ENCODE peak calls at places on chromosomes 2 and 18, in six cellular contexts. L is stomach, I is sigmoid colon, K is suprapubic skin, H is prostate gland, M is SK-N-SH. S is an unnamed sample. For H3K36me3, the result is how much of the 10 kb centered on the place peaks cover.

GRCh38 chr2:226794077-226794670 is 5.4 kb downstream of the IRS1 start:
- DNase-seq in L (no peak), H (no peak), I (no peak), M (peak), K (no peak), S (no peak)

GRCh38 chr18:6836331-6836730 is 106.8 kb downstream of the ARHGAP28 start:
- DNase-seq in M (no peak), K (no peak), H (no peak), L (no peak), I (no peak), S (no peak)

GRCh38 chr2:134491022-134491421 is 227.8 kb downstream of the TMEM163 start:
- DNase-seq in L (no peak), K (no peak), H (no peak), I (no peak), M (no peak), S (no peak)

GRCh38 chr2:88517759-88518201 is 65.3 kb upstream of the FOXI3 start:
- DNase-seq in I (no peak), H (no peak), K (no peak), M (no peak), L (no peak), S (no peak)

GRCh38 chr18:12308386-12309100 is 502 bp downstream of the TUBB6 start:
- DNase-seq in M (peak), H (peak), L (peak), K (peak), I (peak), S (peak)

GRCh38 chr2:45345331-45346305 is 265.4 kb downstream of the SRBD1 start:
- DNase-seq in H (no peak), L (no peak), I (no peak), M (peak), K (no peak), S (no peak)

GRCh38 chr2:41972819-41973218 is 75.0 kb upstream of the PKDCC start:
- DNase-seq in M (no peak), L (no peak), H (no peak), I (no peak), K (no peak), S (no peak)

GRCh38 chr2:5203356-5203755 is 488.8 kb upstream of the SOX11 start:
- DNase-seq in K (no peak), L (no peak), I (no peak), M (no peak), H (no peak), S (no peak)

GRCh38 chr18:76610933-76611749 is 116.1 kb upstream of the ZNF516 start:
- DNase-seq in H (peak), L (peak), K (no peak), I (no peak), M (peak), S (no peak)

GRCh38 chr2:82839046-82839445 is 1620.0 kb downstream of the SUCLG1 start:
- DNase-seq in I (no peak), M (no peak), L (no peak), K (no peak), H (no peak), S (no peak)

GRCh38 chr2:138779451-138780440 is at the start of gene NXPH2:
- DNase-seq in I (no peak), L (no peak), H (no peak), M (peak), K (no peak), S (no peak)

GRCh38 chr2:167823066-167823465 is 424.3 kb downstream of the STK39 start:
- DNase-seq in K (no peak), H (no peak), I (no peak), L (no peak), M (no peak), S (no peak)

GRCh38 chr2:64482765-64483504 is 29.0 kb downstream of the LGALSL start:
- DNase-seq in L (peak), I (no peak), M (peak), K (no peak), H (peak), S (no peak)
- H3K27ac ChIP-seq in L (no peak), I (no peak), M (no peak), K (peak), H (peak), S (no peak)

DNA sequence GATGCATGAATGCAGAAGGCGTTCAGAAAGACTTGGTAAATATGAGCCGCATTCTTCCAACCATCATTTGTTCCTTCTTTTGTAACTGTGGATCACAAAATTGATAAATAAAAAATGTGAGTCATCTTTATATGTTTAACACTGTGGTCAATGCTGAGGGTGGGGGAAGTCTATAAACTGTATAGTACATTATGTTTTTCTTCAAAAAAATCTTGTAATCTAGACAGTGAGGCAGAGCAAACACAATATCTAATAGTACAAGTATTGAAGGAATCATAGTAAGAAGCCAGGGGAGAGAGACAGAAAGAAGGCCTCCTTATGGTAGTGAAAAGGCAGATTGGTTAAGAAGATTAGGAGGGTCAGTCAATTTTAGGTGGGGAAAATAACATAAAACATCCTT is 30.7 kb upstream of the CALCRL start:
- DNase-seq in M (no peak), K (no peak), I (no peak), H (no peak), L (no peak), S (no peak)
- TF ChIP-seq POLR2AphosphoS5 in M (no peak), K (no peak), I (no peak), H (no peak), L (no peak), S (no peak)

GRCh38 chr2:237763812-237764211 is 34.8 kb upstream of the RBM44 start:
- DNase-seq in M (no peak), L (no peak), H (no peak), K (no peak), I (no peak), S (no peak)

GRCh38 chr2:237757616-237758015 is 41.0 kb upstream of the RBM44 start:
- DNase-seq in H (no peak), K (no peak), I (no peak), L (no peak), M (no peak), S (no peak)

GRCh38 chr2:237758165-237758564 is 40.4 kb upstream of the RBM44 start:
- DNase-seq in K (no peak), M (no peak), L (no peak), I (no peak), H (no peak), S (no peak)

GRCh38 chr2:237759176-237759575 is 39.4 kb upstream of the RBM44 start:
- DNase-seq in L (no peak), H (no peak), I (no peak), M (no peak), K (no peak), S (no peak)

DNA sequence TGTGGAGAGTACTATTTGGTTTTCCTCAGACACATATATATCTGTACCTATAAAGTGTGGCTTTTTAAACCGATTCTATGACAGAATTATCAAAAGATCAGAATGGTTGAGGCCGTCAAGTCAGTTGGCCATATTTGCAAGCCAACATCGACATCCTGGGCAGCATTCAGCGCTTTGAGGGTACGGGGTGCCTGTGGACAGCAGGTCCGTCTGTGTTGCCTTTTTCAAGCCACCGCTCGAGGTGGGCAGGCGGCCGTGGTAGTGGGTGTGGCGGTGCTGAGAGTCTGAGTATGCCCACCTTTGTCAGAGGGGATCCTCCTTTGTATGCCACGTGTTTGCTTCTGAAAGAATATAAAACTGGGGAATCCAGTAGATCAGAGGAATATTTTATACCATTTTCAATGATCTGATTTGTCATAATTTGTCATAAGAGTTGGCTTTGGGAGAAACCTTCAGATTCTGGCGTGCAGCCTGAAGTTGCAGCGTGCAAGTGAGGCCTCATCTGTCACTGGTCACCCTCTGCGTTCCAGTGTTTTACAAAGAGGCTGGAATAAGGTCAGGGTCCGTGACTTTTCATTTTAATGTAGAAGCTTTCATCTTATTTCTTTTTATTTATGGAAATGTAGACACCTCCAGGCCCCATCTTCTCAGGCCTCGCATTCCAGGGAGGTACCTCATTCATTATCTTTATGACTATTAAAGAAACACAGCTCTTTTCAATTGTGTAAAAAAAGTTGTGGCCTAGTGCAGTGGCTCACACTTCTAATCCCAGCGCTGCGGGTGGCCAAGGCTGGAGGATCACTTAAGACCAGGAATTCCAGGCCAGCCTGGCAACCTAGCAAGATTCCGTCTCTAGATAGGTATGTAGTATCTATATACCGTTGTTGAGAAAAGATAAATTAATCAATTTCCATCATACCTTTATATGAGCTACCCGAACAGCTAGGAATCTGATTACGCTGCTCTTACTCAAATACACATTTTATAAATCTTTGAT is 37.8 kb upstream of the RBM44 start:
- DNase-seq in I (no peak), K (no peak), M (no peak), H (no peak), L (no peak), S (no peak)
- H3K36me3 ChIP-seq in I (half or more), K (half or more), M (half or more), H (under half), L (half or more), S (half or more)

GRCh38 chr2:43766006-43766405 is 7.8 kb upstream of the DYNC2LI1 start:
- DNase-seq in L (no peak), H (no peak), M (no peak), I (no peak), K (no peak), S (no peak)

GRCh38 chr2:43759195-43759594 is 14.6 kb upstream of the DYNC2LI1 start:
- DNase-seq in M (no peak), H (no peak), L (no peak), I (no peak), K (no peak), S (no peak)

GRCh38 chr2:43758738-43759137 is 15.1 kb upstream of the DYNC2LI1 start:
- DNase-seq in H (no peak), L (no peak), M (no peak), I (no peak), K (no peak), S (no peak)

GRCh38 chr2:43762286-43762685 is 11.6 kb upstream of the DYNC2LI1 start:
- DNase-seq in K (no peak), H (no peak), I (no peak), L (no peak), M (no peak), S (no peak)

DNA sequence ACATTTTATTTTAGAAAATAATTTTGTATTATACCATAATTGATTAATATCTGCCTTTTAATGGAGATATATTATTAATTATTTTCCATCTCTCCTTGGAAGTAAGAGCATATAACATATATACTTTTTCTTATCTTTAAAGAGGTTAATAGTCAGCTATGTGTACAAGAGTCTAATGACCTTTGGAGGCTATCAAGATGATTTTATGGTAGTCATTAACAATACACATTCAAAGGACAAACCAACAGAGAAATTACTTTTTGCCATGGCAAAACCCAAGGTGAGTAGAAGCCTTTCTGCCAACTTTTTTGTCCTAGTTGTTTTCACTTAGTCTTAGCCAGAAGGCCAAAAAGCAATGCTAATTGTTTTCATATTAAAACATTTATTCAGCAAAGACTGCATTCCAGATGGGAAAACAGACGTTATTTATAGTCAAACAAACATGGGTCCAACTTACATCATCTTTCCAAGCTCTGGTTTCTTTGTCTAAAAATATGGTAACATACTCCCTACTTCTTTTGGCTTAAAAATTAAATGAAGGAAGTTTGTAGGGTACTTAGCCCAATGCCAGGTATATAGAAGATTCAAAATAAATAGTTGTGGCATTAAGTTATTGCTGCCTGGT is 9.6 kb upstream of the DYNC2LI1 start:
- DNase-seq in L (no peak), I (no peak), H (no peak), M (no peak), K (no peak), S (no peak)
- H3K27ac ChIP-seq in L (no peak), I (no peak), H (no peak), M (no peak), K (peak), S (no peak)

GRCh38 chr18:13464432-13465125 is 246.0 kb downstream of the LDLRAD4 start:
- DNase-seq in L (peak), M (no peak), K (peak), H (no peak), I (peak), S (peak)
- TF ChIP-seq POLR2AphosphoS5 in L (peak), M (no peak), K (no peak), H (no peak), I (no peak), S (peak)

DNA sequence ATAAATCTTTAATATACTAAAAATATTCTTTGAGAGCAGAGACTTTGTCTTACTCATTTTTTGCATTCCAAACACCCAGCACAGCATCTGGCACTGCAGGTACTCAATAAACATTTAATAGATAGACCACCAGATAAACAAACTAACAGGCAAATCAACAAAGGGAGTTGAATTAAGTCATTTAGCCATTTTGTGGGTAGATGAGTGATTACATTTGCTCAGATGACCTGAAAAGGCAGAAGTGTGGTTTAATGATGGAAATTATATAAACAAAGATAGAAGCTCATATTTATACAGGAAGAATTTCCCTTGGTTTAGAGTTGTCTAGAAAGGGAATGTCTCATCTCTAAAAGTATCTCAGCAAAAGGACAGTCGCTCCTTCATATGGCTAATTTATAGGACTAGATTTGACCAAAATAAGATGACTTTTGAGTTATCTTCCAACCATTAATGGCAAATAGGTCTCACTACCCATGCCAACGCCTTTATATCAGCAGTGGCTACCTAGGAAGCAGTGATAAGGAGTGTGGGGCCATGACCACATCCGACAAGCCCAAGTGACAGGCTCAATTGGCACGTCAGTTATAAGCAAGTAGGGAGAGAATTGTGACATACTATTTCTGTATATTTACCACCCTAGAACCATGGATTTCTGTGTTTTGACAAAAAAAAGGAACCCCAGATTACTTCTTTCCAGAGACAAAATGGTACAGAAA is 173.5 kb downstream of the ATAD2B start:
- DNase-seq in K (no peak), L (no peak), H (no peak), M (no peak), I (no peak), S (no peak)
- H3K36me3 ChIP-seq in K (under half), L (half or more), H (under half), M (half or more), I (under half), S (half or more)

DNA sequence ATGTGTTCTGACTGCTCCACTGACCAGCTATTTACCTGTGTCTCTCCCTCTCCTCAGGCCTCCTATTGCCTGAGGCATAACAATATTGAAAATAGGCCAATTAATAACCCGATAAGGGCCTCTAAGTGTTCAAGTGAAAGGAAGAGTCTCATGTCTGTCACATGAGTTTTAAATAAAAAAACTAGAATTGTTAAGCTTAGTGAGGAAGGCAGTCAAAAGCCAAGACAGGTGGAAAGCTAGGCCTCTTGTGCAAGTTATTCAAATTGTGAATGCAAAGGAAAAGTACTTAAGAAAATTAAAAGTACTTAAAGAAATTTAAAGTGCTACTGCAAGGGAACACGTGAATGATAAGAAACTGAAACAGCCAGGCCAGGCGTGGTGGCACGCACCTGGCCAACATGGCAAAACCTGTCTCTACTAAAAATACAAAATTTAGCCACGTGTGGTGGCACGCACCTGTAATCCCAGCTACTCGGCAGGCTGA is 44.9 kb upstream of the TAF4B start:
- DNase-seq in I (no peak), H (no peak), K (no peak), L (no peak), M (no peak), S (no peak)
- H3K27ac ChIP-seq in I (no peak), H (no peak), K (no peak), L (no peak), M (no peak), S (no peak)

GRCh38 chr2:1698188-1698945 is 45.9 kb downstream of the PXDN start:
- DNase-seq in K (no peak), I (peak), M (no peak), H (no peak), L (peak), S (no peak)
- TF ChIP-seq POLR2AphosphoS5 in K (no peak), I (no peak), M (no peak), H (no peak), L (no peak), S (no peak)

GRCh38 chr18:21901423-21901822 is 160.8 kb downstream of the MIB1 start:
- DNase-seq in I (no peak), K (no peak), H (no peak), L (no peak), M (no peak), S (no peak)
- H3K36me3 ChIP-seq in I (under half), K (under half), H (under half), L (under half), M (under half), S (under half)

GRCh38 chr2:216465580-216466197 is 33.0 kb upstream of the RPL37A start:
- DNase-seq in I (no peak), L (no peak), K (no peak), M (peak), H (no peak), S (no peak)
- H3K27ac ChIP-seq in I (no peak), L (no peak), K (no peak), M (no peak), H (no peak), S (no peak)

S was measured in spleen.